ENCODE peak calls at places on chromosomes 16 and 17, in ten cellular contexts. I is dorsolateral prefrontal cortex; N is AG04450; G is CD8-positive, alpha-beta T cell; C is pancreas; F is stomach; U is fibroblast of lung; K is ovary; V is kidney; J is cardiac muscle cell. Q is an unnamed sample.

GRCh38 chr17:41539979-41540701 is 12.0 kb upstream of the KRT19 start:
- DNase-seq in I (no peak), N (no peak), G (no peak), C (no peak), F (no peak), U (no peak), K (no peak), V (no peak), J (no peak), Q (no peak)

GRCh38 chr17:2932946-2933345 is 130.5 kb downstream of the OR1D5 start:
- DNase-seq in I (no peak), N (no peak), G (no peak), C (no peak), F (no peak), U (peak; percentile 18), K (no peak), V (no peak), J (no peak), Q (no peak)

GRCh38 chr17:79461041-79461440 is 149.8 kb downstream of the RBFOX3 start:
- DNase-seq in I (no peak), N (no peak), G (no peak), C (no peak), F (no peak), U (peak; percentile 66), K (no peak), V (no peak), J (no peak), Q (no peak)

GRCh38 chr17:78609198-78609597 is 32.0 kb upstream of the DNAH17 start:
- DNase-seq in I (no peak), N (no peak), G (no peak), C (no peak), F (no peak), U (no peak), K (no peak), V (peak; percentile 33), J (no peak), Q (no peak)

GRCh38 chr17:17692353-17693252 is 11.3 kb downstream of the RAI1 start:
- DNase-seq in I (no peak), N (no peak), G (no peak), C (no peak), F (no peak), U (peak; percentile 48), K (no peak), V (no peak), J (no peak), Q (no peak)

GRCh38 chr16:55701442-55702319 is 45.9 kb downstream of the SLC6A2 start:
- DNase-seq in I (no peak), N (peak; percentile 6), G (no peak), C (peak; percentile 68), F (peak; percentile 76), U (peak; percentile 23), K (peak; percentile 48), V (peak; percentile 77), J (peak; percentile 54), Q (peak; percentile 61)

GRCh38 chr16:16092925-16093624 is 130.2 kb downstream of the ABCC6 start:
- DNase-seq in I (no peak), N (no peak), G (no peak), C (peak; percentile 69), F (peak; percentile 35), U (peak; percentile 71), K (peak; percentile 74), V (no peak), J (peak; percentile 68), Q (no peak)

GRCh38 chr17:7774037-7774659 is 56.6 kb downstream of the DNAH2 start:
- DNase-seq in I (no peak), N (no peak), G (no peak), C (no peak), F (peak; percentile 44), U (peak; percentile 57), K (no peak), V (peak; percentile 35), J (peak; percentile 76), Q (no peak)

GRCh38 chr17:81095608-81095888 is 60.6 kb downstream of the BAIAP2 start:
- DNase-seq in I (no peak), N (no peak), G (no peak), C (no peak), F (no peak), U (no peak), K (no peak), V (no peak), J (no peak), Q (no peak)
- H3K27ac ChIP-seq in I (peak overlapping the region; percentile 90), N (peak overlapping the region; percentile 97), G (peak overlapping the region; percentile 47), C (no peak overlapping the region), F (peak overlapping the region; percentile 61), U (peak overlapping the region; percentile 87), K (peak overlapping the region; percentile 81), V (no peak overlapping the region), J (peak overlapping the region; percentile 42), Q (peak overlapping the region; percentile 2)

DNA sequence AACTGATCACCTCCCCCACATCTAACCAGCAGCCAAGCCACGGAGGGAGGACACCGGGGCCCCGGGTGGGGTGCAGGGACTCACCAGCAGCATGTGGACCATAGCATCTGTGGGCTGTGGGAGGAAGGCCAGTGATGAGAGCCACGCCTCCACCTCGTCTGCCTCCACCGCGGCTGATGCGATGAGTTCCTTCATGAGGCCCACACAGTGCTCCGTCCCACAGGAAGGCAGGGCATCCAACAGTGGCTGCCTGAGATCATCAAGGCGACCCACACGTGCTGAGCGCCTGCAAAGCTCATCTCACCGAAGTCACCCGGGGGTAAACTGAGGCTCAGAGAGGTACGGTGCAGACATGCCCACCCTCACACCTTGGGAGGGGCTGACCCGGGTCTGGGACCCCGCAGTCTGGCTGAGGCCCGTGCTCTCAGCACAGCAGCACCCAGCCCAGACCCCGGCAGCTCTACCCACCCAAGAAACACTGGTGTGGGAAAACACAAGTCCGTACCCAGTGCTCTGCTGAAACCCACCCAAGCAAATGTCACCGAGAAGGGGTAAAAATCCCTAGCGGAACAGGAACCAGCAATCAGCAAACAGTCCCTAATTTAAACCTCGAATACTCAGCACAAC is 85.9 kb downstream of the LITAF start:
- DNase-seq in I (no peak), N (no peak), G (no peak), C (no peak), F (no peak), U (no peak), K (no peak), V (peak; percentile 52), J (no peak), Q (no peak)
- H3K4me3 ChIP-seq in I (no peak overlapping the region), N (no peak overlapping the region), G (no peak overlapping the region), C (no peak overlapping the region), F (no peak overlapping the region), U (no peak overlapping the region), K (no peak overlapping the region), V (no peak overlapping the region), J (no peak overlapping the region), Q (no peak overlapping the region)

GRCh38 chr16:57517397-57518367 is 18.7 kb downstream of the CCDC102A start:
- DNase-seq in I (no peak), N (no peak), G (no peak), C (no peak), F (no peak), U (no peak), K (no peak), V (no peak), J (no peak), Q (no peak)

GRCh38 chr16:57518922-57519321 is 17.4 kb downstream of the CCDC102A start:
- DNase-seq in I (no peak), N (no peak), G (no peak), C (no peak), F (no peak), U (no peak), K (no peak), V (no peak), J (no peak), Q (no peak)

GRCh38 chr16:57516773-57517172 is 19.6 kb downstream of the CCDC102A start:
- DNase-seq in I (no peak), N (no peak), G (no peak), C (no peak), F (no peak), U (no peak), K (no peak), V (no peak), J (no peak), Q (no peak)

GRCh38 chr16:57519796-57520360 is 16.5 kb downstream of the CCDC102A start:
- DNase-seq in I (peak; percentile 80), N (no peak), G (peak; percentile 76), C (peak; percentile 79), F (peak; percentile 84), U (peak; percentile 36), K (peak; percentile 85), V (peak; percentile 90), J (peak; percentile 79), Q (peak; percentile 82)

GRCh38 chr16:57518520-57518919 is 17.9 kb downstream of the CCDC102A start:
- DNase-seq in I (no peak), N (no peak), G (no peak), C (no peak), F (no peak), U (no peak), K (no peak), V (no peak), J (no peak), Q (no peak)
- TF ChIP-seq CTCF in I (no peak), N (no peak), G (no peak), C (no peak), F (no peak), U (no peak), K (no peak), V (no peak), J (no peak), Q (no peak)

GRCh38 chr17:50148226-50149098 is 2.0 kb downstream of the PPP1R9B start:
- DNase-seq in I (peak; percentile 50), N (no peak), G (peak; percentile 47), C (peak; percentile 83), F (peak; percentile 62), U (peak; percentile 53), K (peak; percentile 76), V (peak; percentile 96), J (peak; percentile 47), Q (no peak)

GRCh38 chr17:50147841-50148225 is 2.6 kb downstream of the PPP1R9B start:
- DNase-seq in I (no peak), N (no peak), G (no peak), C (no peak), F (no peak), U (no peak), K (no peak), V (no peak), J (peak; percentile 56), Q (no peak)

GRCh38 chr17:50145532-50146229 is 4.8 kb downstream of the PPP1R9B start:
- DNase-seq in I (no peak), N (no peak), G (no peak), C (no peak), F (no peak), U (no peak), K (no peak), V (no peak), J (no peak), Q (no peak)

GRCh38 chr17:50146230-50146926 is 4.1 kb downstream of the PPP1R9B start:
- DNase-seq in I (no peak), N (no peak), G (no peak), C (no peak), F (no peak), U (no peak), K (no peak), V (no peak), J (no peak), Q (no peak)

DNA sequence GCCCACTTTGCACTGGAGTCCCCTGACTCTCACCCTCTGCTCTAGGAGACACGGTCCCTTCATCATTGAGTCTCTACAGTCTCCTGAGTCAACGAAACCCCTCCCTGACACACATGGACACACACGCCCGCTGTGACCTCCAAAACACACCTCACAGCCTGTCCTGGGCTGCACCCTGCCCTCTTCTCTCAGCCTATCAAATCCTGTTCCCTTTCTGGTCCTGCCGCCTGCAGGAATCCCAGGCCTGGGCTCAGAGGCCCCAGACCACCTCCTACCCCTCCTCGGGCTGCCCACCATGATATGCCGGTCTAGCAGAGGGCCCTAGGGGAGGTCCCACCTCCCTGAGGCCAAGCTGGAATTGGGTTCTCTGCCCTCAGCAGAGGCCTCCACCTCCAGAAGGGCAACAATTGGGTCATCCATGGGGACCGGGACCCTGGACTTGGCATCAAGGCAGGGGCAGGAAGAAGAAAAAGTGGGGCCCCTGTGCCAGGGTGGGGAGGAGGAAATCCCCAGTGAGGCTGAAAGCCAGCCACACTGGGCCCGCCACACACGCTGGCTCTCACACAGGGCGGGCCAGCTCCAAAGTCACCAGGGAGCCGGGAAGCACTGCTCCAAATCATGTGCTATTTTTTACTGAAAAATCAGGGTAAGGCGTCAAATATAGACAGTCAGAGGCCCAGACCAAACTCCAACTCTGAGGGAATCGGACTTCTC is 3.4 kb downstream of the PPP1R9B start:
- DNase-seq in I (no peak), N (no peak), G (no peak), C (no peak), F (no peak), U (no peak), K (no peak), V (no peak), J (no peak), Q (no peak)
- H3K27ac ChIP-seq in I (peak overlapping the region; percentile 84), N (no peak overlapping the region), G (peak overlapping the region; percentile 41), C (peak overlapping the region; percentile 23), F (no peak overlapping the region), U (peak overlapping the region; percentile 60), K (peak overlapping the region; percentile 51), V (peak overlapping the region; percentile 77), J (no peak overlapping the region), Q (peak overlapping the region; percentile 95)